ENCODE peak calls at places on chromosomes 13 and 19, in ten cellular contexts. V is IMR-90, O is adrenal gland, E is A549, D is heart left ventricle, I is uterus, Y is Peyer's patch, R is tibial nerve, Q is stomach, X is transverse colon. H is an unnamed sample.

GRCh38 chr19:55678121-55678671 is 3.2 kb downstream of the EPN1 start:
- DNase-seq in V (no peak), Y (no peak), Q (peak), E (no peak), I (no peak), X (peak), R (peak), O (peak), D (peak), H (peak)

GRCh38 chr19:5339950-5340636 is 519 bp downstream of the PTPRS start:
- DNase-seq in R (no peak), O (no peak), Q (no peak), V (no peak), E (peak), I (no peak), X (no peak), Y (no peak), D (no peak), H (no peak)

GRCh38 chr13:23558675-23559536 is 11.3 kb upstream of the TNFRSF19 start:
- DNase-seq in R (peak), X (no peak), I (peak), Y (no peak), O (peak), E (peak), V (peak), Q (peak), D (peak), H (no peak)

GRCh38 chr13:80562423-80562822 is 221.5 kb upstream of the SPRY2 start:
- DNase-seq in Y (no peak), X (no peak), O (no peak), Q (no peak), D (no peak), V (no peak), E (no peak), I (no peak), R (no peak), H (no peak)

GRCh38 chr19:16027528-16027927 is 48.8 kb upstream of the TPM4 start:
- DNase-seq in Y (no peak), I (no peak), X (no peak), E (no peak), V (no peak), O (peak), D (no peak), Q (no peak), R (no peak), H (no peak)

GRCh38 chr13:110520431-110521295 is 40.9 kb downstream of the RAB20 start:
- DNase-seq in V (peak), I (peak), Y (peak), E (no peak), R (peak), O (peak), Q (peak), D (peak), X (peak), H (no peak)

GRCh38 chr13:44432595-44432994 is 59.0 kb downstream of the SERP2 start:
- DNase-seq in I (no peak), E (no peak), Y (no peak), O (no peak), Q (no peak), R (no peak), X (no peak), V (peak), D (no peak), H (no peak)

GRCh38 chr13:80726895-80727294 is 386.0 kb upstream of the SPRY2 start:
- DNase-seq in Y (no peak), O (no peak), E (no peak), R (no peak), I (no peak), Q (no peak), X (no peak), D (no peak), V (no peak), H (no peak)

GRCh38 chr13:98795220-98795619 is 42.7 kb upstream of the SLC15A1 start:
- DNase-seq in I (no peak), R (no peak), E (no peak), D (no peak), Y (no peak), Q (no peak), V (no peak), X (no peak), O (no peak), H (no peak)

GRCh38 chr13:44932850-44933251 is 56.4 kb downstream of the NUFIP1 start:
- DNase-seq in O (peak), Y (no peak), V (peak), D (peak), X (no peak), R (peak), I (peak), Q (peak), E (no peak), H (no peak)

GRCh38 chr13:48585456-48585840 is 52.6 kb upstream of the RCBTB2 start:
- DNase-seq in I (peak), Y (no peak), X (peak), O (no peak), E (no peak), D (no peak), V (no peak), Q (peak), R (no peak), H (no peak)

GRCh38 chr19:11105014-11105636 is 15.9 kb downstream of the LDLR start:
- DNase-seq in X (no peak), I (no peak), Q (no peak), D (no peak), E (no peak), O (no peak), V (no peak), Y (no peak), R (no peak), H (no peak)

GRCh38 chr13:66312312-66313087 is 917.6 kb downstream of the PCDH9 start:
- DNase-seq in R (peak), D (no peak), Q (peak), X (peak), I (no peak), E (peak), V (peak), O (peak), Y (no peak), H (no peak)

GRCh38 chr19:51402117-51402516 is 11.7 kb upstream of the C19orf84 start:
- DNase-seq in Y (no peak), R (no peak), X (no peak), Q (no peak), V (no peak), O (no peak), E (no peak), I (no peak), D (no peak), H (peak)
- H3K4me3 ChIP-seq in Y (no peak), R (no peak), X (no peak), Q (no peak), V (no peak), O (no peak), E (no peak), I (no peak), D (no peak), H (no peak)

GRCh38 chr19:53520547-53521372 is 17.2 kb upstream of the ZNF331 start:
- DNase-seq in I (peak), Y (peak), R (peak), X (peak), O (peak), E (peak), D (peak), Q (peak), V (peak), H (peak)
- TF ChIP-seq POLR2A in I (peak), Y (peak), R (no peak), X (no peak), O (no peak), E (peak), D (peak), Q (no peak), V (no peak), H (no peak)

GRCh38 chr19:2321565-2322283 is 6.7 kb downstream of the LSM7 start:
- DNase-seq in I (no peak), Y (no peak), D (no peak), R (no peak), V (no peak), E (no peak), O (no peak), X (no peak), Q (no peak), H (no peak)
- H3K4me3 ChIP-seq in I (no peak), Y (no peak), D (no peak), R (no peak), V (no peak), E (no peak), O (no peak), X (no peak), Q (no peak), H (no peak)

GRCh38 chr19:52640916-52641315 is 2.8 kb upstream of the ZNF83 start:
- DNase-seq in D (no peak), V (no peak), Q (no peak), O (no peak), Y (no peak), R (no peak), I (no peak), E (no peak), X (no peak), H (no peak)

GRCh38 chr19:52635786-52636570 is 2.2 kb downstream of the ZNF83 start:
- DNase-seq in Y (no peak), O (no peak), X (no peak), I (no peak), D (no peak), E (no peak), V (peak), Q (no peak), R (no peak), H (no peak)

GRCh38 chr19:52638601-52639000 is 446 bp upstream of the ZNF83 start:
- DNase-seq in D (peak), R (no peak), Y (no peak), I (peak), Q (no peak), V (peak), E (no peak), X (peak), O (peak), H (peak)

GRCh38 chr19:52637718-52638585 is at the start of gene ZNF83:
- DNase-seq in E (no peak), D (peak), V (peak), I (peak), X (peak), Q (peak), O (peak), Y (peak), R (peak), H (peak)
- TF ChIP-seq POLR2A in E (no peak), D (peak), V (peak), I (peak), X (peak), Q (no peak), O (no peak), Y (peak), R (no peak), H (peak)

DNA sequence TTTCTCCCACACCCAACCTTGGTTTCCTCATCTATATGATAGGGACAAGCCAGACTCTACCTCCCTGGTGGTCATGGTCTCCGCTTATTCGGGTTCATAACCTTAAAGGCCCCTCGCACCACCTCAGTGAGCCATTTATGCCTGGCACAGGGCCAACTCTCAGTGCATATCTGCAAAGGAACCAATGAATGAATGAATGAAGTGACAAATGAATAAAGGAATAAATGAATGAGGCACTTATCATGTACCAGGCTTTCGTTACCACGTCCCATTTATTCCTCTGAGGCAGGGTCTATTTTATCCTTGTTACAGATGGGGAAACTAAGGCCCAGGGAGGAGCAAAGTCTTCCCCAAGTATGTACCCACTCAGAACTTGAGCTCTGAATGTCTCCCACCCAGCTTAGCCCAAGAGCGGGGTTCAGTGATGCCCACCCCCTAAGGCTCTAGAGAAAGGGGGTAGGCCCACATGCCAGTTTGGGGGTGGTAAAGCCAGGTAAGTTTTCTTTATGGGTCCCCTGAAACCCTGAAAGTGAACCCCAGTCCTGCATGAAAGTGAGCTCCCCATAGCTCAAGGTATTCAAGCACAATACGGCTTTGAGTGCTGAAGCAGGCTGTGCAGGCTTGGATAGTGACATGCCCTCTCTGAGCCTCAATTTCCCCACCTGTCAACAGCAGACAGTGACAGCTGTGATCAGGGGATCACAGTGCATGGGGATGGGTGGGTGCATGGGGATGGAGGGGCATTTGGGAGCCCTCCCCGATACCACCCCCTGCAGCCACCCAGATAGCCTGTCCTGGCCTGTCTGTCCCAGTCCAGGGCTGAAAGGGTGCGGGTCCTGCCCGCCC is 490 bp upstream of the SLC5A5 start:
- DNase-seq in I (no peak), R (no peak), O (no peak), E (no peak), Q (no peak), V (no peak), X (no peak), Y (no peak), D (no peak), H (no peak)
- H3K4me3 ChIP-seq in I (no peak), R (no peak), O (no peak), E (no peak), Q (no peak), V (no peak), X (no peak), Y (peak), D (peak), H (no peak)

DNA sequence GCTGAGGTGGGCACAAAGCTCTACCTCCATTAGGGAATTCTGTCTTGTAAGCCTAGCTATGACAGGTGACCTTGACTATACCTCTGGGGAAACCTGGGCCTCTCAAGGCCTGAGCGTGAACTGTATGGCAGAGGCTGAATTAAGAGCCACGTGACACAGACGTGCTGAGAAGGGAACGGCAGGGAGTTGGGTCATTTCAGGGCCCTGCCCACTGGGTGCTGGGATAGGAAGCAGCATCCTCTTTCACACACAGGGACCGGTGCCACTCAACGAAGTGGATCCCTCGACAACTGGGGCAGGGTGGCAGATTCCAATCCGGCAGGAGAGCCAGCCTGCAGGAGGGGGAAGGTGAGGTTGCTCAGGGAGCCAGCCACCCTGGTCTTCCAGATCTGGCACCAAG is 9.2 kb downstream of the ASF1B start:
- DNase-seq in D (peak), Q (no peak), E (no peak), X (no peak), V (no peak), Y (no peak), O (peak), R (no peak), I (no peak), H (peak)
- TF ChIP-seq POLR2A in D (no peak), Q (no peak), E (no peak), X (no peak), V (no peak), Y (no peak), O (no peak), R (no peak), I (no peak), H (no peak)

GRCh38 chr19:980133-980998 is 3.8 kb upstream of the WDR18 start:
- DNase-seq in D (no peak), Q (no peak), R (no peak), V (no peak), I (no peak), Y (no peak), X (no peak), E (no peak), O (no peak), H (no peak)
- H3K4me3 ChIP-seq in D (no peak), Q (no peak), R (no peak), V (no peak), I (no peak), Y (no peak), X (no peak), E (no peak), O (no peak), H (no peak)